ENCODE peak calls at places on chromosomes 2 and 18, in seven cellular contexts. H is amniotic epithelial cell, U is activated T-cell treated with anti-CD3 and anti-CD28 coated beads for 1 hour, R is progenitor cell of endocrine pancreas, V is NCI-H1092, S is AG08395, I is BJ. Q is an unnamed sample.
A peak's percentile ranks its signal among the peaks of the same experiment; 100 is the strongest.

GRCh38 chr2:229930656-229931055 is 8.4 kb downstream of the FBXO36 start:
- DNase-seq in S (no peak), R (no peak), H (no peak), I (no peak), U (no peak), V (no peak), Q (no peak)

GRCh38 chr18:55932675-55933074 is 344.7 kb upstream of the TCF4 start:
- DNase-seq in V (no peak), S (no peak), R (no peak), U (no peak), H (no peak), I (no peak), Q (no peak)

GRCh38 chr2:46821600-46821999 is 94.0 kb downstream of the MCFD2 start:
- DNase-seq in S (no peak), V (no peak), R (no peak), H (no peak), U (no peak), I (no peak), Q (no peak)

GRCh38 chr2:56167616-56168015 is 16.2 kb upstream of the CCDC85A start:
- DNase-seq in R (no peak), I (peak; percentile 7), H (peak; percentile 85), U (no peak), V (no peak), S (peak; percentile 34), Q (peak; percentile 46)

GRCh38 chr18:14189858-14190257 is 57.6 kb upstream of the ZNF519 start:
- DNase-seq in R (no peak), U (no peak), S (no peak), V (no peak), H (peak; percentile 0), I (no peak), Q (peak; percentile 1)

GRCh38 chr2:8661736-8662135 is 20.1 kb upstream of the ID2 start:
- DNase-seq in V (no peak), I (no peak), U (no peak), S (peak; percentile 67), R (no peak), H (peak; percentile 26), Q (no peak)

GRCh38 chr2:95353055-95353575 is 49.4 kb upstream of the FAHD2A start:
- DNase-seq in I (no peak), R (no peak), U (no peak), H (no peak), S (no peak), V (no peak), Q (no peak)

GRCh38 chr18:389658-390357 is 110.7 kb downstream of the COLEC12 start:
- DNase-seq in I (no peak), V (no peak), R (no peak), U (no peak), H (peak; percentile 81), S (no peak), Q (no peak)

GRCh38 chr2:26838121-26838906 is 9.6 kb upstream of the DPYSL5 start:
- DNase-seq in U (no peak), H (peak; percentile 51), V (no peak), S (no peak), I (no peak), R (no peak), Q (no peak)

GRCh38 chr18:62107881-62108280 is 79.0 kb downstream of the PIGN start:
- DNase-seq in U (no peak), V (no peak), I (no peak), S (no peak), R (no peak), H (no peak), Q (no peak)

GRCh38 chr2:205877501-205877900 is 195.2 kb downstream of the NRP2 start:
- DNase-seq in U (no peak), V (no peak), R (no peak), H (no peak), S (no peak), I (no peak), Q (no peak)

GRCh38 chr2:231905026-231905425 is 21.2 kb downstream of the NPPC start:
- DNase-seq in H (no peak), I (no peak), U (no peak), R (no peak), V (no peak), S (no peak), Q (no peak)

GRCh38 chr2:25301453-25302352 is 40.0 kb downstream of the DNMT3A start:
- DNase-seq in I (peak; percentile 40), U (peak; percentile 32), R (no peak), S (peak; percentile 88), H (peak; percentile 71), V (no peak), Q (peak; percentile 44)

GRCh38 chr2:171712051-171712450 is 24.8 kb downstream of the DYNC1I2 start:
- DNase-seq in S (peak; percentile 70), V (no peak), I (peak; percentile 76), R (no peak), H (peak; percentile 41), U (no peak), Q (peak; percentile 63)

GRCh38 chr2:205654878-205655601 is 27.3 kb upstream of the NRP2 start:
- DNase-seq in U (no peak), H (peak; percentile 22), S (peak; percentile 71), I (no peak), V (no peak), R (no peak), Q (peak; percentile 44)

GRCh38 chr2:24918326-24919099 is 1.5 kb downstream of the ADCY3 start:
- DNase-seq in R (no peak), S (no peak), H (no peak), V (no peak), I (no peak), U (no peak), Q (no peak)

GRCh38 chr18:44771957-44772917 is 91.5 kb downstream of the SETBP1 start:
- DNase-seq in V (no peak), R (no peak), S (no peak), H (no peak), U (no peak), I (peak; percentile 62), Q (no peak)

GRCh38 chr18:77557030-77557429 is 307.4 kb downstream of the GALR1 start:
- DNase-seq in H (no peak), R (peak; percentile 44), S (no peak), U (no peak), V (no peak), I (no peak), Q (no peak)

GRCh38 chr2:99810241-99810640 is 320.4 kb upstream of the REV1 start:
- DNase-seq in V (no peak), I (no peak), H (no peak), S (no peak), U (no peak), R (no peak), Q (no peak)

GRCh38 chr2:30026091-30027055 is 105.0 kb upstream of the ALK start:
- DNase-seq in H (peak; percentile 16), U (no peak), V (no peak), I (peak; percentile 44), R (peak; percentile 38), S (peak; percentile 75), Q (peak; percentile 35)

GRCh38 chr2:150605664-150606063 is 118.2 kb upstream of the RND3 start:
- DNase-seq in S (no peak), H (no peak), R (no peak), I (no peak), U (no peak), V (no peak), Q (no peak)

GRCh38 chr2:15685143-15685542 is 93.5 kb downstream of the DDX1 start:
- DNase-seq in I (no peak), U (no peak), V (no peak), S (no peak), H (no peak), R (no peak), Q (no peak)

GRCh38 chr2:109217362-109218086 is 88.5 kb downstream of the SH3RF3 start:
- DNase-seq in V (no peak), R (no peak), I (peak; percentile 92), U (no peak), S (peak; percentile 75), H (peak; percentile 93), Q (peak; percentile 91)

GRCh38 chr2:241933175-241933911 is 63.8 kb downstream of the RTP5 start:
- DNase-seq in H (peak; percentile 80), R (no peak), U (no peak), I (peak; percentile 10), S (peak; percentile 70), V (no peak), Q (peak; percentile 16)

GRCh38 chr18:54357660-54358494 is at the start of the genes C18orf54 and STARD6:
- DNase-seq in V (peak; percentile 89), U (peak; percentile 80), R (peak; percentile 90), I (peak; percentile 52), H (peak; percentile 81), S (peak; percentile 98), Q (peak; percentile 80)

GRCh38 chr2:160254363-160254762 is 54.3 kb upstream of the ITGB6 start:
- DNase-seq in I (no peak), S (no peak), V (no peak), R (no peak), U (no peak), H (no peak), Q (no peak)

GRCh38 chr2:86254576-86255538 is 55.6 kb downstream of the MRPL35 start:
- DNase-seq in R (no peak), I (no peak), U (no peak), V (peak; percentile 10), H (no peak), S (no peak), Q (no peak)

GRCh38 chr2:215071676-215072075 is 66.8 kb downstream of the ABCA12 start:
- DNase-seq in I (no peak), S (no peak), H (no peak), U (no peak), R (no peak), V (no peak), Q (no peak)

GRCh38 chr2:24454258-24454657 is 36.8 kb upstream of the NCOA1 start:
- DNase-seq in U (no peak), V (no peak), S (peak; percentile 19), I (no peak), H (peak; percentile 22), R (no peak), Q (no peak)

GRCh38 chr2:25155401-25155800 is 13.0 kb downstream of the POMC start:
- DNase-seq in S (no peak), U (no peak), I (no peak), H (no peak), V (no peak), R (no peak), Q (no peak)

Q was measured in GM04504.